ENCODE peak calls at places on chromosomes 1 and 21, in four cellular contexts. B is IMR-90, J is H9, E is H1. G is an unnamed sample.

GRCh38 chr1:87221008-87221407 is 107.7 kb upstream of the LMO4 start:
- DNase-seq in E (no peak), J (no peak), B (peak), G (peak)

GRCh38 chr1:228349701-228350171 is 56.9 kb downstream of the TRIM11 start:
- DNase-seq in B (no peak), J (no peak), E (no peak), G (no peak)

GRCh38 chr1:152752225-152752624 is 5.6 kb upstream of the KPRP start:
- DNase-seq in J (no peak), B (peak), E (no peak), G (no peak)

GRCh38 chr1:95407146-95407863 is 173.3 kb downstream of the RWDD3 start:
- DNase-seq in J (peak), B (no peak), E (no peak), G (peak)

GRCh38 chr1:222652676-222653075 is 34.8 kb downstream of the MIA3 start:
- DNase-seq in J (no peak), E (no peak), B (no peak), G (no peak)

GRCh38 chr1:184879876-184880275 is 94.4 kb downstream of the NIBAN1 start:
- DNase-seq in J (no peak), B (no peak), E (no peak), G (no peak)

GRCh38 chr1:192543445-192543844 is 32.1 kb upstream of the RGS1 start:
- DNase-seq in J (no peak), E (no peak), B (no peak), G (no peak)

GRCh38 chr1:237390798-237391197 is 348.8 kb downstream of the RYR2 start:
- DNase-seq in B (no peak), E (no peak), J (no peak), G (no peak)

GRCh38 chr1:150420560-150421265 is 56.8 kb downstream of the RPRD2 start:
- DNase-seq in E (no peak), J (no peak), B (peak), G (no peak)

GRCh38 chr1:78375996-78376395 is 114.8 kb upstream of the PTGFR start:
- DNase-seq in E (no peak), J (no peak), B (peak), G (no peak)

GRCh38 chr1:100440075-100440809 is 87.9 kb downstream of the CDC14A start:
- DNase-seq in E (no peak), B (no peak), J (no peak), G (peak)

GRCh38 chr21:17925000-17925610 is 105.9 kb upstream of the C21orf91 start:
- DNase-seq in B (peak), E (no peak), J (peak), G (peak)

GRCh38 chr1:143699731-143700130 is 272.1 kb downstream of the FAM72C start:
- DNase-seq in E (no peak), J (no peak), B (no peak), G (peak)

GRCh38 chr1:7922301-7922700 is 18.3 kb downstream of the TNFRSF9 start:
- DNase-seq in J (no peak), B (peak), E (no peak), G (no peak)

GRCh38 chr1:213416461-213417224 is 365.6 kb downstream of the RPS6KC1 start:
- DNase-seq in J (no peak), E (no peak), B (no peak), G (no peak)

GRCh38 chr1:156115514-156116374 is 1.2 kb downstream of the LMNA start:
- DNase-seq in J (peak), B (peak), E (no peak), G (peak)

GRCh38 chr1:36224537-36225297 is 474 bp downstream of the THRAP3 start:
- DNase-seq in E (peak), J (peak), B (peak), G (peak)

GRCh38 chr1:177255411-177255810 is 84.7 kb downstream of the BRINP2 start:
- DNase-seq in J (no peak), B (peak), E (no peak), G (peak)

GRCh38 chr1:198620951-198621824 is 17.7 kb upstream of the PTPRC start:
- DNase-seq in J (no peak), B (no peak), E (no peak), G (no peak)

GRCh38 chr1:161933592-161934277 is 89.9 kb downstream of the OLFML2B start:
- DNase-seq in B (no peak), E (no peak), J (no peak), G (no peak)

GRCh38 chr1:15008783-15009709 is 144.5 kb upstream of the TMEM51 start:
- DNase-seq in B (peak), E (no peak), J (no peak), G (no peak)

GRCh38 chr21:18549214-18549905 is 145.8 kb upstream of the TMPRSS15 start:
- DNase-seq in B (no peak), J (no peak), E (no peak), G (no peak)

GRCh38 chr1:45512641-45513054 is 9.0 kb downstream of the PRDX1 start:
- DNase-seq in E (no peak), J (peak), B (peak), G (peak)

GRCh38 chr1:24745711-24746582 is 700 bp downstream of the CLIC4 start:
- DNase-seq in J (no peak), B (peak), E (no peak), G (peak)

GRCh38 chr1:18151436-18151835 is 43.8 kb downstream of the IGSF21 start:
- DNase-seq in B (no peak), J (no peak), E (no peak), G (peak)

GRCh38 chr1:25030674-25031589 is 100.9 kb upstream of the RUNX3 start:
- DNase-seq in B (peak), J (no peak), E (no peak), G (no peak)

GRCh38 chr1:45187735-45188134 is 18.7 kb downstream of the ZSWIM5 start:
- DNase-seq in J (no peak), E (no peak), B (peak), G (no peak)

GRCh38 chr1:42336978-42337377 is 1.9 kb upstream of the FOXJ3 start:
- DNase-seq in B (no peak), J (no peak), E (no peak), G (peak)

GRCh38 chr1:22280526-22280925 is 137.6 kb upstream of the WNT4 start:
- DNase-seq in J (no peak), B (no peak), E (no peak), G (no peak)

GRCh38 chr1:165861911-165862310 is 34.5 kb downstream of the UCK2 start:
- DNase-seq in E (no peak), J (no peak), B (no peak), G (no peak)

GRCh38 chr1:154431586-154432373 is 26.6 kb downstream of the IL6R start:
- DNase-seq in E (no peak), B (peak), J (no peak), G (no peak)

GRCh38 chr1:30111431-30111830 is 612.0 kb downstream of the MATN1 start:
- DNase-seq in B (peak), E (peak), J (peak), G (peak)

GRCh38 chr1:5683446-5683845 is 308.8 kb downstream of the NPHP4 start:
- DNase-seq in B (no peak), E (no peak), J (no peak), G (peak)

GRCh38 chr21:39373634-39374033 is 24.7 kb upstream of the HMGN1 start:
- DNase-seq in J (peak), B (peak), E (no peak), G (peak)

GRCh38 chr1:85464497-85465098 is 361 bp downstream of the DDAH1 start:
- DNase-seq in J (peak), B (peak), E (peak), G (peak)

GRCh38 chr1:56409112-56409691 is 170.2 kb downstream of the PLPP3 start:
- DNase-seq in E (peak), B (no peak), J (peak), G (peak)

GRCh38 chr1:12434174-12434573 is 183.8 kb downstream of the DHRS3 start:
- DNase-seq in J (no peak), E (no peak), B (peak), G (peak)

GRCh38 chr21:36848875-36849274 is 117.6 kb downstream of the HLCS start:
- DNase-seq in J (no peak), E (no peak), B (no peak), G (no peak)
- H3K56ac ChIP-seq in J (no peak), E (no peak), B (no peak), G (no peak)

DNA sequence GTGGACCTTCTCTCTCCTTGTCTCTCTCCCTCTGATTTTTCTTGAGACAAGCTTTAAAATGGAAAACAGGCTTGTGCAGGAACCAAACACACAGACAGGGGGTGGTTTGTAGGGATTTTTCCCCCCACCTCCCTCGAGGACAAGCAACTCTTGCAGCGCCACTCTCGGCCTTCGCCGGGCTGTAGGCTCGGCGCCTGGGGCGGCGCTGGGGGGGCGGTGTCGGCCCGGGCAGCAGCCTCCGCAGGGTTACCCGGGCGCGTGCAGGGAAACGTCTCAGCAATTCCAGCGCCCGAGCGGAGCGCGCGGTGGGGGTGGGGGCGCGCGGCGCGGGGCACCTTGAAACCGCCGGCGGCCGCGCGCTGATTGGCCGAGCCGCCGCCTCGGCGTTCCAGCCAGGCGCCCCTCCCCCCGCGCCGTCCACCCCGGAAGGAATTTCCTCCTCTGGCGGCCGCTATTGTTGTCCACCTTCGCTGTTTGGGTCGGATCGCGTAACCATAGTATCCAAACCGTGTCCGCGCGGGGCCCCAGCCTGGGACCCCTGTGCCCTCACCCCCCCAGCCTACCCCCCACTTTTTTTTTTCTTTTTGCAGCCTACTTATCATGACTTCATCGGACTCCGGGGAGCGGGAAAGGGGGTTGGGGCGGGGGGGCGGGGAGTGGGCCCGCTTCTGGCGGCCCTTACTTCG is 59.8 kb upstream of the ACOT11 start:
- DNase-seq in B (peak), E (peak), J (peak), G (peak)
- H3K56ac ChIP-seq in B (peak), E (no peak), J (no peak), G (peak)

GRCh38 chr1:23701310-23701709 is 9.7 kb downstream of the RPL11 start:
- DNase-seq in J (no peak), E (no peak), B (no peak), G (no peak)

GRCh38 chr1:23696335-23696989 is 4.9 kb downstream of the RPL11 start:
- DNase-seq in B (peak), E (no peak), J (no peak), G (no peak)

GRCh38 chr1:23698466-23698865 is 6.9 kb downstream of the RPL11 start:
- DNase-seq in J (no peak), E (no peak), B (no peak), G (no peak)

GRCh38 chr1:23701996-23702395 is 10.4 kb downstream of the RPL11 start:
- DNase-seq in J (no peak), B (no peak), E (no peak), G (no peak)

DNA sequence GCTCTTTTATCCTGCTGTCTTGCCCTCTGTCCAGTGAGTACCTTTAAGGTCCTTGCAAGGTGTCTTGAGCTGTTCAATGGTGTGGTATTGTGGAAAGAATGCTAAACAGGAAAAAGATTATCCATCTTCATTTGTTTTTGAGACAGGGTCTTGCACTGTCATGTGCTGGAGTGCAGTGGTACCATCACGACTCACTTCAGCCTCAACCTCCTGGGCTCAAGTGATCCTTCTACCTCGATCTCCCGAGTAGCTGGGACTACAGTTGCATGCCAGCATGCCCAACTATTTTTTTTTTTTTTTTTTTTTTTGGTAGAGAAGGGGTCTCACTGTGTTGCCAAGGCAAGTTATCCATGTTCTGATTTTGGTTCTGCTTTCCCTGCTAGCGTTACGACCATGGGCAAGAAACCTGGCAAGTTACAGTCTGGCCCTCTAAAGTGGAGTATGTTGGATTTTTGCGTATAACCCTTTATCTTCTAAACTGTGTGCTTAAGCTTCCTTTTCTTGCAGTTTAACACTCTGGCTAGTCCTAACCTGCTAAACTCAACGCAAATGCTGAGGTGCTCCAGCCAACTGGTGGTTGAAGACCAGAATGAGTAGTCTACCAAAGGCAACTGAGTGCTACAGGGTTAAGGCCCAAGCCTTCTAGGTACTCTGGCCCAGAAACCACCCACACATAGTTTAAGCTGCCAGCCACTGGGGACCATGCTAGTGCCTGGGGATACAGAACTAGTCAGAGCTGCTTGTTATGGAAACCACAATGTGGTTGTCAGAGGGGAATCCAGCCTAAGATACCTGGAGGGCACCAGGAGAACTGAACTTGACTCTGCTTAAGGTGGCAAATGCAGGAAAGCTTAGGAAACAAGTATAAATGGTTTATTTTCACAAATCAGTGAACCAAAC is 7.9 kb downstream of the RPL11 start:
- DNase-seq in E (no peak), J (no peak), B (no peak), G (peak)
- H3K56ac ChIP-seq in E (no peak), J (no peak), B (no peak), G (no peak)

GRCh38 chr1:2044510-2045319 is 5.5 kb upstream of the PRKCZ start:
- DNase-seq in E (no peak), B (peak), J (peak), G (peak)
- H3K56ac ChIP-seq in E (no peak), B (no peak), J (no peak), G (peak)

GRCh38 chr1:204599098-204599497 is 82.9 kb downstream of the MDM4 start:
- DNase-seq in B (no peak), E (no peak), J (no peak), G (no peak)
- H3K56ac ChIP-seq in B (no peak), E (no peak), J (no peak), G (no peak)

G was measured in mesendoderm.